ENCODE peak calls at places on chromosomes 5 and 9, in four cellular contexts. W, R, J and X are unnamed samples.

GRCh38 chr5:95590880-95591279 is 29.0 kb upstream of the GPR150 start:
- DNase-seq in W (no peak), R (no peak), J (no peak), X (no peak)

GRCh38 chr9:13529321-13530104 is 250.0 kb upstream of the MPDZ start:
- DNase-seq in W (no peak), R (peak; percentile 28), J (no peak), X (no peak)

GRCh38 chr5:142006363-142007236 is 6.2 kb downstream of the GNPDA1 start:
- DNase-seq in R (no peak), W (no peak), J (no peak), X (no peak)

GRCh38 chr9:85431396-85432102 is 310.2 kb downstream of the AGTPBP1 start:
- DNase-seq in R (no peak), W (no peak), J (peak; percentile 85), X (no peak)

GRCh38 chr9:131732636-131733340 is 7.1 kb downstream of the RAPGEF1 start:
- DNase-seq in W (no peak), R (no peak), J (no peak), X (no peak)

GRCh38 chr9:105142406-105143092 is 101.9 kb upstream of the SLC44A1 start:
- DNase-seq in R (no peak), J (no peak), W (no peak), X (no peak)

GRCh38 chr5:140630296-140630695 is 2.7 kb downstream of the CD14 start:
- DNase-seq in R (no peak), W (no peak), J (no peak), X (no peak)

GRCh38 chr9:129322641-129323375 is 144.7 kb upstream of the IER5L start:
- DNase-seq in R (no peak), J (no peak), W (no peak), X (no peak)